ENCODE peak calls at places on chromosomes 3 and 15, in ten cellular contexts. A is body of pancreas, B is IMR-90, Q is foreskin fibroblast, J is colonic mucosa, S is cardiac fibroblast, M is psoas muscle, G is mucosa of descending colon, O is thoracic aorta, V is A549. W is an unnamed sample.

GRCh38 chr15:71679223-71680078 is 130.9 kb upstream of the NR2E3 start:
- DNase-seq in M (no peak), Q (peak; percentile 71), G (no peak), V (no peak), A (no peak), S (peak; percentile 47), O (no peak), B (peak; percentile 83), J (no peak), W (no peak)

GRCh38 chr3:107913671-107914070 is 177.2 kb downstream of the CD47 start:
- DNase-seq in B (peak; percentile 42), S (peak; percentile 82), Q (no peak), G (no peak), A (no peak), O (no peak), V (no peak), M (no peak), J (no peak), W (no peak)

GRCh38 chr15:25790003-25790660 is 73.0 kb downstream of the ATP10A start:
- DNase-seq in O (no peak), Q (peak; percentile 92), G (no peak), S (peak; percentile 94), J (peak; percentile 42), V (no peak), B (peak; percentile 90), M (no peak), A (no peak), W (no peak)

GRCh38 chr15:27681038-27681437 is 418.1 kb downstream of the OCA2 start:
- DNase-seq in Q (no peak), V (peak; percentile 16), O (no peak), S (no peak), B (no peak), J (no peak), A (no peak), M (no peak), G (no peak), W (no peak)

GRCh38 chr15:79192462-79193036 is 90.0 kb upstream of the ANKRD34C start:
- DNase-seq in V (no peak), G (no peak), J (no peak), A (no peak), M (no peak), O (no peak), B (peak; percentile 8), S (no peak), Q (peak; percentile 30), W (no peak)

GRCh38 chr3:123347691-123348264 is 101.1 kb downstream of the ADCY5 start:
- DNase-seq in O (no peak), A (no peak), Q (no peak), G (no peak), S (no peak), M (no peak), B (no peak), V (no peak), J (no peak), W (no peak)

GRCh38 chr15:71278989-71279756 is 163.9 kb downstream of the THSD4 start:
- DNase-seq in J (peak; percentile 75), V (peak; percentile 99), G (no peak), S (peak; percentile 98), O (peak; percentile 42), M (peak; percentile 68), B (peak; percentile 97), Q (peak; percentile 94), A (peak; percentile 71), W (no peak)

GRCh38 chr3:53145109-53146077 is 15.2 kb upstream of the RFT1 start:
- DNase-seq in A (peak; percentile 56), J (peak; percentile 83), S (no peak), M (no peak), B (peak; percentile 18), V (peak; percentile 60), G (peak; percentile 86), O (no peak), Q (no peak), W (no peak)

DNA sequence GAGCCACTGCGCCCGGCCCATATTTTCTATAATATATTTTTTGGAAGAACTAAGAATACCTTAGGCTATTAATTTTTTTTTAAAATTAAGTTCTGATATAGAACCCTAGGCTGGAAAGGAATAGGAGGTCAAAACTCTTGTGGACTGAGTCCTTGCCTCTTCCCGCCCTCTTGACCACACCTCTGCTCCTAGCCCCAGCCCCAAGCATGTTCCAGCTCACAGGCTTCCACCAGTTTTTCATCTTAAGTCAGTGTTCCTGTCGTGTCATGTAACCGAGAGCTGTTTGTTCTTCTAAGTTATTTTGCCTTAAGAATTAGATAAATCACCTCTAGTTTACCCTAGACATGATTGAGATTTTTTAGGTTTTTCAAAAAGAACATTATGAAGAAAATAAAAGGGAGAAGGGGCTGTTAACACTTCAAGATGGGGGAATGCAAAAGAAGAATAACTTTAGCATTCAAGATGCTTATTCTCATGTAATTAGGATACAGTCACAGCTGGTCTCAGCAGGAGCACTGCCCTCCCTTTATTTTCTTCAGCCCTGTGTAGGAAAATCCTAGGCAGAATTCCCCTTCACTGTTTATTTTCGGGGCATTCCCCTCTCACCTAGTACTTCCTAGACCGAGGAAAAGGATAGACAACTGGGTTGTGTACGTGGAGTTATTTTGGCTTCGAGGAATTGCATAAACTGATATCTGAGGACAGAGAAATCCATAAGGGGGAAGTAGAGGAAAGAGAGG is 110.2 kb downstream of the CMSS1 start:
- DNase-seq in G (no peak), O (no peak), A (no peak), M (no peak), B (no peak), V (no peak), J (no peak), Q (no peak), S (no peak), W (no peak)
- H3K4me3 ChIP-seq in G (no peak overlapping the region), O (no peak overlapping the region), A (no peak overlapping the region), M (no peak overlapping the region), B (no peak overlapping the region), V (no peak overlapping the region), J (no peak overlapping the region), Q (no peak overlapping the region), S (no peak overlapping the region), W (no peak overlapping the region)

GRCh38 chr3:155078959-155079794 is 942 bp upstream of the MME start:
- DNase-seq in S (peak; percentile 57), V (no peak), J (no peak), O (no peak), B (peak; percentile 57), A (no peak), G (no peak), Q (no peak), M (no peak), W (peak; percentile 18)
- TF ChIP-seq CTCF in S (peak; percentile 31), V (no peak), J (no peak), O (no peak), B (no peak), A (no peak), G (no peak), Q (no peak), M (no peak), W (no peak)

GRCh38 chr3:32455609-32456428 is 46.8 kb downstream of the CMTM6 start:
- DNase-seq in B (no peak), M (no peak), V (no peak), G (no peak), J (peak; percentile 16), S (no peak), A (no peak), Q (no peak), O (no peak), W (no peak)

GRCh38 chr3:32457971-32458471 is 44.6 kb downstream of the CMTM6 start:
- DNase-seq in Q (no peak), V (no peak), B (no peak), G (no peak), S (no peak), O (no peak), J (no peak), M (no peak), A (no peak), W (no peak)

GRCh38 chr3:32459474-32459873 is 43.2 kb downstream of the CMTM6 start:
- DNase-seq in J (no peak), Q (no peak), A (no peak), G (no peak), M (no peak), S (no peak), V (no peak), O (no peak), B (no peak), W (no peak)

GRCh38 chr3:32456429-32457130 is 46.1 kb downstream of the CMTM6 start:
- DNase-seq in O (no peak), G (no peak), V (no peak), J (peak; percentile 11), B (no peak), A (no peak), M (no peak), Q (no peak), S (no peak), W (no peak)

DNA sequence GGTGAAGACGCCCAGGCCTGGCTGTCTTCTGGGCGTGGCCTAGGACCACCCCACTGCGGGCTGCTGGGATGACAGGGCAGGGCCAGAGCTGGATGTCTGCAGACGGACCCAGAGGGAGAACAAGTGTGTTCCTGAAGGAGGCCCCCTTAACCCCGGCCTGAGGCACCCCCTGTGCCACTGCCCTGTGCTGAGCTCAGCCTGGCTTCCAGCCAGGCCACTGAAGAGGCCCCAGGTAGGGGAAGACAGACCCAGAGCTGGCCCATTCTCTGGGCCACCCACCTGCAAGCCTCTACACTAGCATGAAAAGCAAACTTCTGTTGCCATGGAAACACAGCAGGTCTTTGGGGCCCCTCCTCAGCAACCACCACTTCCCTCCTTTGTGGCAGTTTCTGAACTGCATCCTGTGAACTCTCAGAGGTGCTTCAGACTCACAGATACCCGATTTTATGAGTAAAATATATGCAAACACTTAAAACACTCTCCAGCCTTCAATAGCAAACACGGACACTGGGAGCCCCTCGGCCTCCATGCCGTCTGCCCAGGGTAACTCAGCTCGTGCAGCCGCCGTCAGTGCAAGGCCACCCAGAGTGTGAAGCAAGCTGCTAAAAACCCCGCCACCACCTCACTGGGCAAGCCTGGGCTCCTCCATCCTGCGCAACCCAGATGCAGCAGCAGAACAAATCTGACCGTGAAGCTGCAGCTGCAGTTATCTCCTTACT is 42.5 kb downstream of the CMTM6 start:
- DNase-seq in M (no peak), B (no peak), O (no peak), V (no peak), Q (no peak), J (no peak), S (no peak), G (peak; percentile 68), A (no peak), W (no peak)
- H3K4me3 ChIP-seq in M (no peak overlapping the region), B (no peak overlapping the region), O (no peak overlapping the region), V (no peak overlapping the region), Q (no peak overlapping the region), J (no peak overlapping the region), S (no peak overlapping the region), G (no peak overlapping the region), A (no peak overlapping the region), W (no peak overlapping the region)

GRCh38 chr3:66298591-66298990 is 77.8 kb downstream of the SLC25A26 start:
- DNase-seq in B (no peak), S (no peak), M (no peak), A (no peak), G (no peak), J (no peak), V (no peak), O (no peak), Q (no peak), W (no peak)

GRCh38 chr3:66299893-66300292 is 79.1 kb downstream of the SLC25A26 start:
- DNase-seq in G (no peak), V (no peak), M (no peak), O (no peak), J (no peak), S (no peak), Q (no peak), B (no peak), A (no peak), W (no peak)

GRCh38 chr3:66303556-66303955 is 82.8 kb downstream of the SLC25A26 start:
- DNase-seq in V (no peak), B (no peak), M (no peak), A (no peak), J (no peak), O (no peak), G (no peak), S (no peak), Q (no peak), W (no peak)

GRCh38 chr3:66302288-66302687 is 81.5 kb downstream of the SLC25A26 start:
- DNase-seq in S (peak; percentile 11), J (no peak), O (no peak), G (no peak), A (no peak), V (no peak), B (no peak), M (no peak), Q (no peak), W (no peak)

DNA sequence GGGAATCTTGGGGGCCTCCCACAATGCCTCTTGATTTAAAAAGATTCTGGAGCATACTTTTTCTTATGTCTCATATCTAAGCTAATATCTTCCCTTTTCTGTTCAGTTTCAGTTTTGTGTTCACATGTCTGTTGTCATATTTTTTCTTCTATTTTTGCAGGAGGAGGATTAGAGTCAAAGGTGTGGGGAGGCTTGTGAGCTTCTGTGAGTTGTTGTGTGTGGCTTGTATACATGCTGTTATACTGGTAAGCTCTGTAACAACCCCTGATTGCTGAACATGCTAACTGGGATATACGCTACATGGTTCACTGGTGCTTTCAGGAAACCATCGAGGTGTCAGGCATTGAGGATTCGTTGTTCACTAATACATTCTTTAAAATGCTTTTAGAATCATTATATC is 83.5 kb downstream of the SLC25A26 start:
- DNase-seq in Q (no peak), A (no peak), M (no peak), S (no peak), J (no peak), V (no peak), G (no peak), O (no peak), B (no peak), W (no peak)
- TF ChIP-seq CTCF in Q (no peak), A (no peak), M (no peak), S (no peak), J (no peak), V (no peak), G (no peak), O (no peak), B (no peak), W (no peak)

W was measured in breast epithelium.